ENCODE peak calls at places on chromosome X, in eight cellular contexts. One of them, this sample, is unnamed. For H3K9me3, the result is how much of the 10 kb centered on the place peaks cover.

GRCh38 chrX:13747836-13748235 is 13.3 kb downstream of the OFD1 start:
- DNase-seq in neural progenitor cell: peak
- DNase-seq in astrocyte: peak
- DNase-seq in tibial artery: peak
- DNase-seq in CD4-positive, CD25-positive, alpha-beta regulatory T cell: peak
- DNase-seq in psoas muscle: no peak
- DNase-seq in left ventricle myocardium inferior: peak
- DNase-seq in PC-9: peak
- DNase-seq in this sample: peak

GRCh38 chrX:22134681-22135080 is 102.6 kb downstream of the PHEX start:
- DNase-seq in left ventricle myocardium inferior: no peak
- DNase-seq in psoas muscle: no peak
- DNase-seq in CD4-positive, CD25-positive, alpha-beta regulatory T cell: no peak
- DNase-seq in PC-9: peak
- DNase-seq in neural progenitor cell: no peak
- DNase-seq in astrocyte: peak
- DNase-seq in tibial artery: no peak
- DNase-seq in this sample: peak

GRCh38 chrX:143058096-143058495 is 32.4 kb downstream of the SPANXN4 start:
- DNase-seq in tibial artery: no peak
- DNase-seq in left ventricle myocardium inferior: no peak
- DNase-seq in astrocyte: no peak
- DNase-seq in neural progenitor cell: peak
- DNase-seq in CD4-positive, CD25-positive, alpha-beta regulatory T cell: no peak
- DNase-seq in PC-9: no peak
- DNase-seq in psoas muscle: no peak
- DNase-seq in this sample: no peak

GRCh38 chrX:6778547-6779231 is 243.8 kb upstream of the VCX3A start:
- DNase-seq in tibial artery: no peak
- DNase-seq in PC-9: no peak
- DNase-seq in CD4-positive, CD25-positive, alpha-beta regulatory T cell: no peak
- DNase-seq in psoas muscle: no peak
- DNase-seq in neural progenitor cell: peak
- DNase-seq in astrocyte: no peak
- DNase-seq in left ventricle myocardium inferior: no peak
- DNase-seq in this sample: no peak

GRCh38 chrX:86066998-86067397 is 19.6 kb upstream of the CHM start:
- DNase-seq in neural progenitor cell: no peak
- DNase-seq in left ventricle myocardium inferior: no peak
- DNase-seq in PC-9: no peak
- DNase-seq in CD4-positive, CD25-positive, alpha-beta regulatory T cell: no peak
- DNase-seq in astrocyte: no peak
- DNase-seq in psoas muscle: no peak
- DNase-seq in tibial artery: no peak
- DNase-seq in this sample: no peak

GRCh38 chrX:47283015-47283771 is 50.4 kb downstream of the USP11 start:
- DNase-seq in left ventricle myocardium inferior: no peak
- DNase-seq in tibial artery: no peak
- DNase-seq in CD4-positive, CD25-positive, alpha-beta regulatory T cell: no peak
- DNase-seq in psoas muscle: no peak
- DNase-seq in neural progenitor cell: no peak
- DNase-seq in PC-9: no peak
- DNase-seq in astrocyte: peak
- DNase-seq in this sample: peak

GRCh38 chrX:108033890-108034289 is 11.0 kb upstream of the VSIG1 start:
- DNase-seq in neural progenitor cell: no peak
- DNase-seq in psoas muscle: no peak
- DNase-seq in tibial artery: no peak
- DNase-seq in PC-9: no peak
- DNase-seq in left ventricle myocardium inferior: no peak
- DNase-seq in CD4-positive, CD25-positive, alpha-beta regulatory T cell: no peak
- DNase-seq in astrocyte: no peak
- DNase-seq in this sample: no peak

GRCh38 chrX:108217877-108218276 is 126.3 kb downstream of the ATG4A start:
- DNase-seq in neural progenitor cell: no peak
- DNase-seq in CD4-positive, CD25-positive, alpha-beta regulatory T cell: no peak
- DNase-seq in PC-9: no peak
- DNase-seq in psoas muscle: peak
- DNase-seq in left ventricle myocardium inferior: peak
- DNase-seq in tibial artery: no peak
- DNase-seq in astrocyte: no peak
- DNase-seq in this sample: no peak

GRCh38 chrX:154409222-154409871 is at the start of gene DNASE1L1:
- DNase-seq in neural progenitor cell: peak
- DNase-seq in astrocyte: peak
- DNase-seq in left ventricle myocardium inferior: peak
- DNase-seq in psoas muscle: peak
- DNase-seq in CD4-positive, CD25-positive, alpha-beta regulatory T cell: no peak
- DNase-seq in PC-9: peak
- DNase-seq in tibial artery: peak
- DNase-seq in this sample: peak

GRCh38 chrX:110743679-110744340 is 51.8 kb downstream of the CHRDL1 start:
- DNase-seq in left ventricle myocardium inferior: no peak
- DNase-seq in neural progenitor cell: no peak
- DNase-seq in psoas muscle: no peak
- DNase-seq in CD4-positive, CD25-positive, alpha-beta regulatory T cell: no peak
- DNase-seq in astrocyte: no peak
- DNase-seq in PC-9: no peak
- DNase-seq in tibial artery: no peak
- DNase-seq in this sample: peak

GRCh38 chrX:72526534-72527508 is 45.8 kb downstream of the HDAC8 start:
- DNase-seq in PC-9: no peak
- DNase-seq in CD4-positive, CD25-positive, alpha-beta regulatory T cell: no peak
- DNase-seq in tibial artery: peak
- DNase-seq in astrocyte: peak
- DNase-seq in left ventricle myocardium inferior: no peak
- DNase-seq in psoas muscle: no peak
- DNase-seq in neural progenitor cell: no peak
- DNase-seq in this sample: no peak

GRCh38 chrX:15988661-15989603 is 134.3 kb upstream of the AP1S2 start:
- DNase-seq in left ventricle myocardium inferior: no peak
- DNase-seq in tibial artery: no peak
- DNase-seq in psoas muscle: no peak
- DNase-seq in CD4-positive, CD25-positive, alpha-beta regulatory T cell: no peak
- DNase-seq in PC-9: no peak
- DNase-seq in neural progenitor cell: no peak
- DNase-seq in astrocyte: peak
- DNase-seq in this sample: peak

GRCh38 chrX:19840899-19841648 is 46.3 kb downstream of the SH3KBP1 start:
- DNase-seq in tibial artery: no peak
- DNase-seq in PC-9: no peak
- DNase-seq in neural progenitor cell: peak
- DNase-seq in CD4-positive, CD25-positive, alpha-beta regulatory T cell: peak
- DNase-seq in astrocyte: peak
- DNase-seq in left ventricle myocardium inferior: no peak
- DNase-seq in psoas muscle: no peak
- DNase-seq in this sample: no peak

GRCh38 chrX:10633722-10634121 is 13.3 kb upstream of the MID1 start:
- DNase-seq in PC-9: peak
- DNase-seq in psoas muscle: no peak
- DNase-seq in neural progenitor cell: no peak
- DNase-seq in astrocyte: peak
- DNase-seq in CD4-positive, CD25-positive, alpha-beta regulatory T cell: no peak
- DNase-seq in left ventricle myocardium inferior: peak
- DNase-seq in tibial artery: peak
- DNase-seq in this sample: peak

GRCh38 chrX:120514236-120514635 is 45.1 kb upstream of the LAMP2 start:
- DNase-seq in neural progenitor cell: peak
- DNase-seq in tibial artery: no peak
- DNase-seq in astrocyte: no peak
- DNase-seq in CD4-positive, CD25-positive, alpha-beta regulatory T cell: peak
- DNase-seq in left ventricle myocardium inferior: no peak
- DNase-seq in PC-9: no peak
- DNase-seq in psoas muscle: no peak
- DNase-seq in this sample: peak

GRCh38 chrX:15319075-15319474 is 3.6 kb upstream of the ASB11 start:
- DNase-seq in CD4-positive, CD25-positive, alpha-beta regulatory T cell: no peak
- DNase-seq in left ventricle myocardium inferior: no peak
- DNase-seq in tibial artery: no peak
- DNase-seq in PC-9: no peak
- DNase-seq in psoas muscle: no peak
- DNase-seq in astrocyte: no peak
- DNase-seq in neural progenitor cell: no peak
- DNase-seq in this sample: no peak

GRCh38 chrX:107293056-107293455 is 86.6 kb downstream of the DNAAF6 start:
- DNase-seq in tibial artery: no peak
- DNase-seq in CD4-positive, CD25-positive, alpha-beta regulatory T cell: no peak
- DNase-seq in psoas muscle: no peak
- DNase-seq in PC-9: no peak
- DNase-seq in neural progenitor cell: no peak
- DNase-seq in left ventricle myocardium inferior: no peak
- DNase-seq in astrocyte: no peak
- DNase-seq in this sample: no peak

GRCh38 chrX:102684772-102685520 is 27.3 kb upstream of the GPRASP2 start:
- DNase-seq in left ventricle myocardium inferior: no peak
- DNase-seq in neural progenitor cell: no peak
- DNase-seq in astrocyte: no peak
- DNase-seq in CD4-positive, CD25-positive, alpha-beta regulatory T cell: no peak
- DNase-seq in PC-9: no peak
- DNase-seq in tibial artery: no peak
- DNase-seq in psoas muscle: no peak
- DNase-seq in this sample: no peak

GRCh38 chrX:132216283-132216682 is 3.0 kb downstream of the RAP2C start:
- DNase-seq in astrocyte: no peak
- DNase-seq in left ventricle myocardium inferior: no peak
- DNase-seq in CD4-positive, CD25-positive, alpha-beta regulatory T cell: no peak
- DNase-seq in tibial artery: no peak
- DNase-seq in neural progenitor cell: no peak
- DNase-seq in psoas muscle: no peak
- DNase-seq in PC-9: no peak
- DNase-seq in this sample: no peak

GRCh38 chrX:153922932-153923857 is 2.9 kb downstream of the ARHGAP4 start:
- DNase-seq in astrocyte: peak
- DNase-seq in CD4-positive, CD25-positive, alpha-beta regulatory T cell: no peak
- DNase-seq in left ventricle myocardium inferior: peak
- DNase-seq in neural progenitor cell: peak
- DNase-seq in PC-9: no peak
- DNase-seq in psoas muscle: peak
- DNase-seq in tibial artery: peak
- DNase-seq in this sample: peak

GRCh38 chrX:135345328-135345645 is 36.0 kb downstream of the ETDC start:
- DNase-seq in tibial artery: peak
- DNase-seq in astrocyte: peak
- DNase-seq in psoas muscle: peak
- DNase-seq in left ventricle myocardium inferior: peak
- DNase-seq in CD4-positive, CD25-positive, alpha-beta regulatory T cell: no peak
- DNase-seq in neural progenitor cell: no peak
- DNase-seq in PC-9: no peak
- DNase-seq in this sample: peak

GRCh38 chrX:104961926-104962325 is 258.6 kb downstream of the TEX13A start:
- DNase-seq in tibial artery: no peak
- DNase-seq in CD4-positive, CD25-positive, alpha-beta regulatory T cell: no peak
- DNase-seq in PC-9: no peak
- DNase-seq in psoas muscle: no peak
- DNase-seq in left ventricle myocardium inferior: no peak
- DNase-seq in astrocyte: no peak
- DNase-seq in neural progenitor cell: no peak
- DNase-seq in this sample: no peak

GRCh38 chrX:27057883-27058282 is 405.3 kb downstream of the PPP4R3C start:
- DNase-seq in tibial artery: no peak
- DNase-seq in astrocyte: no peak
- DNase-seq in CD4-positive, CD25-positive, alpha-beta regulatory T cell: no peak
- DNase-seq in left ventricle myocardium inferior: no peak
- DNase-seq in neural progenitor cell: no peak
- DNase-seq in PC-9: no peak
- DNase-seq in psoas muscle: no peak
- DNase-seq in this sample: no peak

GRCh38 chrX:1743105-1743504 is 128.2 kb downstream of the ASMT start:
- DNase-seq in neural progenitor cell: no peak
- DNase-seq in CD4-positive, CD25-positive, alpha-beta regulatory T cell: no peak
- DNase-seq in tibial artery: no peak
- DNase-seq in psoas muscle: no peak
- DNase-seq in astrocyte: no peak
- DNase-seq in left ventricle myocardium inferior: no peak
- DNase-seq in PC-9: no peak
- DNase-seq in this sample: no peak
- H3K9me3 ChIP-seq in neural progenitor cell: under half
- H3K9me3 ChIP-seq in CD4-positive, CD25-positive, alpha-beta regulatory T cell: under half
- H3K9me3 ChIP-seq in tibial artery: under half
- H3K9me3 ChIP-seq in psoas muscle: under half
- H3K9me3 ChIP-seq in astrocyte: under half
- H3K9me3 ChIP-seq in left ventricle myocardium inferior: under half
- H3K9me3 ChIP-seq in PC-9: under half
- H3K9me3 ChIP-seq in this sample: under half

GRCh38 chrX:70049925-70050324 is at the start of gene AWAT2:
- DNase-seq in left ventricle myocardium inferior: no peak
- DNase-seq in astrocyte: no peak
- DNase-seq in neural progenitor cell: no peak
- DNase-seq in PC-9: no peak
- DNase-seq in CD4-positive, CD25-positive, alpha-beta regulatory T cell: no peak
- DNase-seq in psoas muscle: no peak
- DNase-seq in tibial artery: no peak
- DNase-seq in this sample: peak
- H3K9me3 ChIP-seq in left ventricle myocardium inferior: under half
- H3K9me3 ChIP-seq in astrocyte: under half
- H3K9me3 ChIP-seq in neural progenitor cell: under half
- H3K9me3 ChIP-seq in PC-9: under half
- H3K9me3 ChIP-seq in CD4-positive, CD25-positive, alpha-beta regulatory T cell: under half
- H3K9me3 ChIP-seq in psoas muscle: under half
- H3K9me3 ChIP-seq in tibial artery: under half
- H3K9me3 ChIP-seq in this sample: under half

GRCh38 chrX:43333543-43333942 is 322.6 kb upstream of the MAOA start:
- DNase-seq in neural progenitor cell: no peak
- DNase-seq in PC-9: no peak
- DNase-seq in psoas muscle: no peak
- DNase-seq in CD4-positive, CD25-positive, alpha-beta regulatory T cell: peak
- DNase-seq in tibial artery: no peak
- DNase-seq in astrocyte: no peak
- DNase-seq in left ventricle myocardium inferior: no peak
- DNase-seq in this sample: no peak

DNA sequence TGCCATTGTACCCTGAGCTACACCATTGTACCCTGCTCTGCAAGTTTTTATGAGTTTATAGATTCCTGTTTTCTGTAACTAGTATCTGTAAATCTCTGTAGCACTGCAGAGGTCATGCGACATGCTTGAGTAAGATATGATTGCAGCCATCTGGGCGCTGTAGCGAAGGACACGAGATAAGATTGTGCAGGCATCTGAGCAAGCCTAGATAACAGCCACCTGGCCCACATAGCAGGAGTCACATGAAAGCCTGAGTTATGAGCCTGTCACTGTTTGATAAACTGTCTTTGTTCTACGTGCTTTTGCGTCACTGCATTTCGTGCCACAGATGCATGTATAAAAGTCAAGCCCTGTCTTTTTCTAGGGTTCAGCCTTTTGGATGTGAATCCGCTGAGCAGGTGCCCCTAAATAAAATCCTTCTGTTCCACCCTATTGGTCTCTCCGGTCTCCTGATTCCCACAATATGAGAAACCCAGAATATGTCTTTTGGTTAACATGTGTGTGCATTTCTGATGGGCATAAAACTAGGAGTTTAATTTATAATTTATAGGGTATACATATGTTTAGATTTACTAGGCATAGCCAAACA is 327.6 kb upstream of the MAOA start:
- DNase-seq in neural progenitor cell: no peak
- DNase-seq in psoas muscle: no peak
- DNase-seq in left ventricle myocardium inferior: no peak
- DNase-seq in astrocyte: no peak
- DNase-seq in CD4-positive, CD25-positive, alpha-beta regulatory T cell: no peak
- DNase-seq in tibial artery: no peak
- DNase-seq in PC-9: no peak
- DNase-seq in this sample: no peak
- H3K9me3 ChIP-seq in neural progenitor cell: under half
- H3K9me3 ChIP-seq in psoas muscle: under half
- H3K9me3 ChIP-seq in left ventricle myocardium inferior: under half
- H3K9me3 ChIP-seq in astrocyte: under half
- H3K9me3 ChIP-seq in CD4-positive, CD25-positive, alpha-beta regulatory T cell: under half
- H3K9me3 ChIP-seq in tibial artery: under half
- H3K9me3 ChIP-seq in PC-9: under half
- H3K9me3 ChIP-seq in this sample: under half

GRCh38 chrX:63115196-63115595 is 235.9 kb downstream of the SPIN4 start:
- DNase-seq in astrocyte: no peak
- DNase-seq in CD4-positive, CD25-positive, alpha-beta regulatory T cell: no peak
- DNase-seq in PC-9: no peak
- DNase-seq in neural progenitor cell: no peak
- DNase-seq in psoas muscle: no peak
- DNase-seq in left ventricle myocardium inferior: no peak
- DNase-seq in tibial artery: no peak
- DNase-seq in this sample: no peak
- H3K9me3 ChIP-seq in astrocyte: under half
- H3K9me3 ChIP-seq in CD4-positive, CD25-positive, alpha-beta regulatory T cell: under half
- H3K9me3 ChIP-seq in PC-9: under half
- H3K9me3 ChIP-seq in neural progenitor cell: under half
- H3K9me3 ChIP-seq in psoas muscle: under half
- H3K9me3 ChIP-seq in left ventricle myocardium inferior: under half
- H3K9me3 ChIP-seq in tibial artery: under half
- H3K9me3 ChIP-seq in this sample: under half